ENCODE peak calls at places on chromosomes 3 and 15, in four cellular contexts. One of them, this sample, is unnamed.

GRCh38 chr15:67884514-67885225 is 44.8 kb upstream of the RNU6-1 start:
- DNase-seq in EH: peak; percentile 71
- DNase-seq in left ventricle myocardium superior: peak; percentile 89
- DNase-seq in mesenteric fat pad: peak; percentile 97
- DNase-seq in this sample: peak; percentile 87

GRCh38 chr15:80201256-80202015 is 48.6 kb downstream of the FAH start:
- DNase-seq in EH: no peak
- DNase-seq in left ventricle myocardium superior: no peak
- DNase-seq in mesenteric fat pad: no peak
- DNase-seq in this sample: no peak

GRCh38 chr3:47143068-47143467 is 20.8 kb downstream of the SETD2 start:
- DNase-seq in EH: no peak
- DNase-seq in left ventricle myocardium superior: no peak
- DNase-seq in mesenteric fat pad: no peak
- DNase-seq in this sample: no peak

GRCh38 chr3:9916734-9917680 is at the start of gene IL17RC:
- DNase-seq in EH: peak; percentile 91
- DNase-seq in left ventricle myocardium superior: peak; percentile 89
- DNase-seq in mesenteric fat pad: peak; percentile 95
- DNase-seq in this sample: peak; percentile 90

GRCh38 chr15:81751321-81751720 is 294.5 kb downstream of the MEX3B start:
- DNase-seq in EH: no peak
- DNase-seq in left ventricle myocardium superior: no peak
- DNase-seq in mesenteric fat pad: no peak
- DNase-seq in this sample: no peak

GRCh38 chr15:35851491-35851890 is 305.5 kb upstream of the DPH6 start:
- DNase-seq in EH: no peak
- DNase-seq in left ventricle myocardium superior: no peak
- DNase-seq in mesenteric fat pad: no peak
- DNase-seq in this sample: no peak

GRCh38 chr3:5138214-5138981 is 16.3 kb downstream of the ARL8B start:
- DNase-seq in EH: peak; percentile 68
- DNase-seq in left ventricle myocardium superior: no peak
- DNase-seq in mesenteric fat pad: no peak
- DNase-seq in this sample: no peak

GRCh38 chr3:102691507-102691906 is 256.7 kb downstream of the ZPLD1 start:
- DNase-seq in EH: no peak
- DNase-seq in left ventricle myocardium superior: no peak
- DNase-seq in mesenteric fat pad: no peak
- DNase-seq in this sample: no peak

GRCh38 chr15:92443381-92443780 is 49.7 kb downstream of the ST8SIA2 start:
- DNase-seq in EH: no peak
- DNase-seq in left ventricle myocardium superior: no peak
- DNase-seq in mesenteric fat pad: no peak
- DNase-seq in this sample: no peak

GRCh38 chr3:108513961-108514360 is 3.6 kb upstream of the MYH15 start:
- DNase-seq in EH: peak; percentile 24
- DNase-seq in left ventricle myocardium superior: no peak
- DNase-seq in mesenteric fat pad: no peak
- DNase-seq in this sample: no peak

This sample was measured in left cardiac atrium.